ENCODE peak calls at places on chromosomes 6 and 20, in four cellular contexts. L is lower leg skin, H is ovary, Q is adrenal gland. T is an unnamed sample.

GRCh38 chr6:84773133-84773430 is 8.7 kb upstream of the TBX18 start:
- DNase-seq in L (no peak), H (no peak), Q (no peak), T (no peak)

GRCh38 chr6:17986656-17987575 is 519 bp downstream of the KIF13A start:
- DNase-seq in L (peak; percentile 57), H (peak; percentile 68), Q (peak; percentile 81), T (peak; percentile 63)

GRCh38 chr6:20572940-20573339 is 38.7 kb downstream of the CDKAL1 start:
- DNase-seq in L (peak; percentile 36), H (no peak), Q (no peak), T (no peak)

GRCh38 chr6:72561629-72562028 is 60.2 kb upstream of the KCNQ5 start:
- DNase-seq in L (no peak), H (no peak), Q (no peak), T (no peak)

GRCh38 chr6:72553531-72554202 is 68.2 kb upstream of the KCNQ5 start:
- DNase-seq in L (no peak), H (no peak), Q (no peak), T (no peak)

GRCh38 chr20:19100975-19101374 is 111.5 kb upstream of the SLC24A3 start:
- DNase-seq in L (no peak), H (no peak), Q (no peak), T (no peak)

GRCh38 chr20:62876826-62877728 is 15.5 kb upstream of the TCFL5 start:
- DNase-seq in L (peak; percentile 46), H (peak; percentile 88), Q (peak; percentile 82), T (peak; percentile 85)

GRCh38 chr20:58246346-58246745 is 17.9 kb upstream of the ANKRD60 start:
- DNase-seq in L (no peak), H (no peak), Q (no peak), T (no peak)

GRCh38 chr20:36237477-36237876 is 1.2 kb downstream of the AAR2 start:
- DNase-seq in L (no peak), H (no peak), Q (peak; percentile 6), T (no peak)

GRCh38 chr6:132210886-132211563 is 190.2 kb downstream of the MOXD1 start:
- DNase-seq in L (no peak), H (no peak), Q (no peak), T (no peak)

GRCh38 chr6:124661231-124661630 is 301.0 kb upstream of the RNF217 start:
- DNase-seq in L (no peak), H (no peak), Q (no peak), T (no peak)

GRCh38 chr6:138155443-138155842 is 6.3 kb upstream of the ARFGEF3 start:
- DNase-seq in L (no peak), H (no peak), Q (no peak), T (no peak)

GRCh38 chr6:160882741-160883340 is 108.7 kb upstream of the MAP3K4 start:
- DNase-seq in L (no peak), H (no peak), Q (no peak), T (no peak)

GRCh38 chr6:112118034-112118433 is 30.6 kb downstream of the FAM229B start:
- DNase-seq in L (no peak), H (no peak), Q (no peak), T (no peak)

GRCh38 chr6:30759575-30760239 is 15.4 kb upstream of the IER3 start:
- DNase-seq in L (no peak), H (no peak), Q (no peak), T (no peak)

GRCh38 chr6:30763155-30763617 is 18.8 kb upstream of the IER3 start:
- DNase-seq in L (no peak), H (no peak), Q (no peak), T (no peak)

GRCh38 chr6:30757261-30757935 is 13.1 kb upstream of the IER3 start:
- DNase-seq in L (no peak), H (no peak), Q (no peak), T (no peak)

GRCh38 chr6:30761791-30762429 is 17.6 kb upstream of the IER3 start:
- DNase-seq in L (no peak), H (no peak), Q (no peak), T (no peak)

GRCh38 chr6:30760537-30760936 is 16.2 kb upstream of the IER3 start:
- DNase-seq in L (no peak), H (no peak), Q (no peak), T (no peak)
- TF ChIP-seq POLR2A in L (no peak), H (no peak), Q (no peak), T (no peak)

DNA sequence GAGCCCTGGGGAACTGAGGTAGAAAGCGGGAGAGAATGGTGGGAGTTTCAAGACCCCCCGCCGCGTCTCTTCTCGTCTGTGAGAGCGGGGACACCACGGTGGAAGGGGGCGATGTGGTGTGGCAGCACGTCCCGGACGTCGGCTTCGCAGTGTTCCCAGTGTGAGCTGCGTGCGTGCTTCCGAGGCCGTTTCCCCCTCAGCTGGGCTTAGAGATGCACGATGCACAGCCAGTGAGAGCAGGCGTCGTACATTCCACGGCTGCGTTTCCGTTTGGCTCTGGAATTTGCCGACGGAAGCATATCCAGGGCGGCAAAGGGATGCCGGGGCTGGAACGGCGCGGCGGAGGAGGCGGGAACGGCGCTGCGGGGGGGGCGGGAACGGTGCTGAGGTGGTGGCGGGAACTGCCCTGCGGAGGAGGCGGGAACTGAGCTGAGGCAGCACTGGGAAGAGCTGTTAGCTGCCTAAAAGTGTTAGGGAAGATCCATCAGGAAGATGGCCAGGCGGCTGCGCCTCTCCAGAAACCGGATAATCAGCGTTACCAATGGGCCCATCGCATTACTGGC is 37.7 kb downstream of the KIF25 start:
- DNase-seq in L (peak; percentile 42), H (peak; percentile 82), Q (peak; percentile 60), T (peak; percentile 70)
- TF ChIP-seq POLR2A in L (no peak), H (no peak), Q (no peak), T (no peak)

DNA sequence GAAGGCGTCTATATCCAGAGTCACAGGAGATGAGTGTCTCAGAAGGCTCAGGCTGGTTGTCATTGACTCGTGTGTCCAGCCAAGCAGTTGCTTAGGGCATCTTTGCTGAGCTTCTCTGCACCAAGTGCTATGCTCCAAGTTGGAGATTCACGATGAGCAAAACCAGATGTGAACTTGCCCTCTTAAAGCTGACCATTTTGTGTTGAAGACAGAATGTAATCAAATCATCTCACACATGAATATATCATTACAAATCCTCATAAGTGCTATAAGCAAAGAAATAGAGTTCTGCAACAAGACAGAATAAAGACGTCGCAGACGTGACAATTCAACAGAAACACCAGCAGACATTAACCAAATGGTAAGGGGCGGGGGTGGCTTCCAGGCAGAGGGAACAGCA is 103.9 kb downstream of the ALDH8A1 start:
- DNase-seq in L (no peak), H (no peak), Q (no peak), T (no peak)
- TF ChIP-seq POLR2A in L (no peak), H (no peak), Q (no peak), T (no peak)

DNA sequence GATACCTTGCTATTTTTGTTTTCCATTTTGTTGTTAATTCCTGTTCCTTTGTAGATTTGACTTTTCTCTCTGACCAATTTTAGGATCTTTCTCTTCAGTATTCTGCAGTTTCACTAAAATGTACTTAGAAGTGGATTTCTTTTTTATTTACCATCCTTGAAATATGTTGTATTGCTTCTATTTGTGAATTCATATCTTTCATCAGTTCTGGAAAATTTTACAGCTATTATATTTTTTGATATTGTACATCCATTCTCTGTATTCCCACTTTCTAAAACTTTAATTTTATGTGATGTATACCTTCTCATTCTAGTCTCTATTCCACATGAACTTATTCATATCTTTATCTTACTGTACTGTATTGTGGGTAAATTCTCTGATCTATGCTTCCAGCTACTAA is 9.7 kb upstream of the ALDH8A1 start:
- DNase-seq in L (no peak), H (no peak), Q (no peak), T (no peak)
- TF ChIP-seq POLR2A in L (no peak), H (no peak), Q (no peak), T (no peak)